ENCODE peak calls at places on chromosomes 2 and 18, in nine cellular contexts. E, R, W, T, O, U, H, J and A are unnamed samples.

GRCh38 chr18:63676526-63676925 is 14.8 kb upstream of the SERPINB3 start:
- DNase-seq in R (no peak), U (no peak), T (peak; percentile 41), O (no peak), J (peak; percentile 12), W (no peak), E (no peak), H (no peak), A (no peak)

GRCh38 chr2:221629478-221629877 is 57.4 kb upstream of the EPHA4 start:
- DNase-seq in J (peak; percentile 80), T (no peak), W (no peak), H (peak; percentile 88), O (no peak), E (peak; percentile 56), R (peak; percentile 89), U (peak; percentile 87), A (no peak)

GRCh38 chr2:150495993-150496627 is 8.6 kb upstream of the RND3 start:
- DNase-seq in W (no peak), U (peak; percentile 99), T (no peak), J (peak; percentile 92), R (peak; percentile 94), O (no peak), H (peak; percentile 98), E (peak; percentile 98), A (no peak)

GRCh38 chr2:237700583-237701032 is 73.2 kb downstream of the LRRFIP1 start:
- DNase-seq in R (peak; percentile 87), H (peak; percentile 85), W (peak; percentile 87), E (peak; percentile 84), T (no peak), J (peak; percentile 84), O (peak; percentile 92), U (peak; percentile 91), A (no peak)

GRCh38 chr18:48292229-48292628 is 117.0 kb downstream of the ZBTB7C start:
- DNase-seq in R (no peak), E (no peak), T (no peak), J (no peak), U (no peak), H (no peak), W (peak; percentile 66), O (no peak), A (no peak)

GRCh38 chr2:221549143-221549542 is 23.0 kb downstream of the EPHA4 start:
- DNase-seq in H (peak; percentile 72), E (no peak), U (peak; percentile 44), R (no peak), O (no peak), T (no peak), J (peak; percentile 13), W (no peak), A (no peak)

GRCh38 chr2:111918383-111918806 is 20.0 kb downstream of the MERTK start:
- DNase-seq in T (no peak), R (peak; percentile 73), W (no peak), O (no peak), U (peak; percentile 97), H (peak; percentile 80), J (peak; percentile 98), E (peak; percentile 82), A (no peak)

GRCh38 chr2:160613466-160614153 is 120.0 kb upstream of the RBMS1 start:
- DNase-seq in J (peak; percentile 88), R (peak; percentile 61), T (no peak), H (peak; percentile 87), O (no peak), W (no peak), U (peak; percentile 91), E (peak; percentile 89), A (no peak)

GRCh38 chr2:221200184-221200839 is 371.8 kb downstream of the EPHA4 start:
- DNase-seq in J (no peak), U (no peak), T (no peak), W (no peak), H (no peak), R (no peak), E (no peak), O (no peak), A (no peak)

GRCh38 chr2:86488561-86489250 is 47.5 kb downstream of the KDM3A start:
- DNase-seq in E (no peak), J (no peak), H (no peak), W (no peak), O (no peak), R (no peak), T (no peak), U (no peak), A (no peak)

GRCh38 chr2:71082402-71083252 is 14.2 kb downstream of the NAGK start:
- DNase-seq in W (no peak), R (no peak), T (no peak), O (peak; percentile 89), H (no peak), J (no peak), U (no peak), E (no peak), A (no peak)

GRCh38 chr2:153059338-153060052 is 341.1 kb downstream of the ARL6IP6 start:
- DNase-seq in H (peak; percentile 64), T (no peak), J (peak; percentile 2), U (no peak), W (no peak), R (no peak), E (peak; percentile 12), O (no peak), A (no peak)

GRCh38 chr2:237260032-237260431 is 153.9 kb downstream of the COL6A3 start:
- DNase-seq in R (peak; percentile 36), J (no peak), W (no peak), H (peak; percentile 58), U (peak; percentile 68), T (no peak), O (no peak), E (peak; percentile 18), A (no peak)

GRCh38 chr2:74379851-74380789 is at the start of gene DCTN1:
- DNase-seq in U (peak; percentile 80), O (peak; percentile 46), J (peak; percentile 73), R (peak; percentile 69), H (peak; percentile 70), T (peak; percentile 37), E (peak; percentile 72), W (no peak), A (peak; percentile 63)

GRCh38 chr2:54454548-54454921 is 1.6 kb upstream of the SPTBN1 start:
- DNase-seq in E (no peak), J (no peak), T (no peak), U (no peak), W (no peak), H (no peak), O (no peak), R (no peak), A (no peak)

GRCh38 chr18:49178736-49179135 is 228.0 kb upstream of the SMAD7 start:
- DNase-seq in H (no peak), T (peak; percentile 34), O (peak; percentile 35), R (peak; percentile 23), J (peak; percentile 36), E (peak; percentile 52), U (peak; percentile 23), W (no peak), A (no peak)

DNA sequence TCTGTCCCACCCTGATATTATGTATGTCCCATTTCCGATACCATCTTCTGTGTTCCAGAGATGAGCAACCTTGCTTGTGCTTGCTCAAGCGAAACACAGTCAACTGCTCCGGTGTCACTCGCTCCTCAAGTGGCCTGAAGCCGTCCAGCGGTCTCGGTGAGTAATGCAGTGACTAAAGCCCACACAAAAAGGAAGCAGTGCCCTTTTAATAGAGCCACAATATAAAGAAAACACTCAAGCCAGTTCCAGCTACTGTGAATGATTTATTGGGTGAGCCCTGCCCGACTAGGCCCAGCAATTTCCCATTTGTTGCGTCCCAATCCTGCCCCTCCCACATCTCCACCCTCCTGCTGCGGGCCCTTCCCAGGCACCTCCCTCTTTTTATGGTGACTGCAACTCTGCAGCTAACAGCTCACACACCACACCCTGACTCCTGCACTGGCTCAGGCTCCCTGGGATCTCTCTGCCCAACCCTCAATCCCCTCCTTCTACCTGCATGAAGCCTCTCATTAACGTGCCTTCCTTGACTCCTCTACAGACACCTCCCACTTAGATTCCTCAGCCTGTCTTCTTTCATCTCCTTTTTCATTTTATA is 44.2 kb upstream of the DSC1 start:
- DNase-seq in J (peak; percentile 12), R (peak; percentile 33), W (peak; percentile 92), O (peak; percentile 2), E (no peak), T (peak; percentile 81), U (peak; percentile 23), H (peak; percentile 73), A (peak; percentile 43)
- TF ChIP-seq CTCF in J (no peak), R (peak; percentile 51), W (no peak), O (no peak), E (no peak), T (peak; percentile 10), U (no peak), H (no peak), A (peak; percentile 15)

DNA sequence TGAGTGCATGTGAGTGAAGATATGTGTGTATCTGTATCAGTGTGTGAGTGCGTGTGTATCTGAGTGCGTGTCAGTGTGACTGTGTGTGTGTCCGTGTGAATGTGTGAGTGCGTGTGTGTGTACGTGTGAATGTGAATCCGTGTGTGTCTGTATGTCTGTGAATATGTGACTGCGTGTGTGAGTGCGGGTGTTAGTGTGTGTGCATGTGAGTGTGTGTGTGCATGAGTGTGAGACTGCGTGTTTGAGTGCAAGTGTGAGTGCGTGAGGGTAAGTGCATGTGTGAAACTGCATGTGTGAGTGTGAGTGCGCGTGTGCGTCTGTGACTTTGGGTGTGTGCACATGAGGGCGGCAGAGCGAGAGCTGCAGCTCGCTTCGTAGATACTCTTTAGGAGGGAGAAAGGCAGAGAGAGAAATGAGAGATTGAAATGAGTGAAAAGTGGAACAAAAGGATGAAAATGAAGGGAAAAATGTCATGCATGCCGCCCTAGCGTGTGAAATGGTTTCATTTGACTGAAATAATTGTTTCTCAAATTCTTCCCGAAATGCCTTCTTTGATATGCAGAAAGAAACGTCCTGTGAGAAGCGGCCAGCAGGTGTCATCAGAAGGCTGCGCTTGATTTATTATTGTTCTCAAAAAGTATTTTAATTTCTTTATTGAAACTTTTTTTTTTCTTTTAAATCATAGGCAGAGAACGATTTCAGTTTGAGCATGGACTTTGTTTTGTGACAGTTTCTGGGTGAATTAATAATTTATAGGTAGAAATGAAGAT is 25.6 kb downstream of the ZNF407 start:
- DNase-seq in R (no peak), H (no peak), E (peak; percentile 33), W (no peak), J (peak; percentile 23), O (peak; percentile 47), U (peak; percentile 24), T (no peak), A (no peak)
- TF ChIP-seq CTCF in R (peak; percentile 68), H (peak; percentile 56), E (peak; percentile 34), W (no peak), J (peak; percentile 31), O (peak; percentile 53), U (peak; percentile 48), T (no peak), A (peak; percentile 42)

GRCh38 chr2:213934560-213934959 is 476.3 kb upstream of the VWC2L start:
- DNase-seq in E (peak; percentile 41), R (peak; percentile 42), T (no peak), O (peak; percentile 24), U (peak; percentile 2), H (peak; percentile 1), W (no peak), J (peak; percentile 43), A (peak; percentile 50)
- TF ChIP-seq CTCF in E (peak; percentile 55), R (peak; percentile 35), T (no peak), O (peak; percentile 58), U (peak; percentile 30), H (peak; percentile 37), W (no peak), J (peak; percentile 59), A (peak; percentile 51)

DNA sequence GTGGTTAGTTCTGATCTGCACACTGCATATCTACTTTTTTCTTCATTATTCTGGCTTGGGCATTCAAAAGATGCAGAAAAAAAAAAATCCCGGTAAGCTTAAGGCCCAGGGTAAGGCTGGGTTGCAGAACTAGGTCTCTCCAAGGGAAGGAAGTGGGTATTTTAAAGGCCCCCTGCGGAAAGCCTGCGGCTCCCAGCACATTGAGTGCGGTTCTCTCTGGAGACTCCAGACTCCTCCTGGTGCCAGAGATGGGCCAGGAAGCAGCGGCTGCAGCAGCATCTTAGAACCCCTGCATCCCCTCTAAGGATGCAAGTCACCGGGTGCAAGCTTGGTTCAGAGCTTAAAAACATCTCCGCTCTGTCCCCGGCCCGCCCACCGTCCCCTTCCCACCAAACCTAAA is 49.5 kb downstream of the TGIF1 start:
- DNase-seq in H (no peak), J (no peak), T (no peak), U (no peak), E (peak; percentile 17), W (no peak), O (no peak), R (no peak), A (no peak)
- TF ChIP-seq CTCF in H (no peak), J (no peak), T (no peak), U (no peak), E (no peak), W (no peak), O (no peak), R (peak; percentile 38), A (no peak)